ENCODE peak calls at places on chromosome 5, in seven cellular contexts. K is SK-N-SH, A is HCT116, X is HepG2, I is H1, W is Panc1, Y is GM12878. E is an unnamed sample.

GRCh38 chr5:53478411-53479044 is 1.9 kb upstream of the FST start:
- DNase-seq in X (peak; percentile 79), K (peak; percentile 56), W (peak; percentile 42), I (no peak), A (peak; percentile 60), Y (no peak), E (no peak)

GRCh38 chr5:14948341-14948830 is 76.8 kb upstream of the ANKH start:
- DNase-seq in X (no peak), Y (no peak), K (no peak), A (no peak), I (no peak), W (no peak), E (no peak)

GRCh38 chr5:18197734-18198133 is 563.5 kb downstream of the TAF11L14 start:
- DNase-seq in W (no peak), Y (no peak), I (no peak), K (no peak), X (no peak), A (no peak), E (no peak)

GRCh38 chr5:169003721-169004481 is 297.0 kb downstream of the SLIT3 start:
- DNase-seq in I (no peak), W (no peak), Y (no peak), A (no peak), K (peak; percentile 72), X (no peak), E (no peak)

GRCh38 chr5:65774346-65774745 is 52.3 kb downstream of the NLN start:
- DNase-seq in A (no peak), I (no peak), X (no peak), K (no peak), W (no peak), Y (no peak), E (no peak)

GRCh38 chr5:109053995-109054417 is 306.3 kb downstream of the FER start:
- DNase-seq in X (no peak), Y (peak; percentile 38), I (no peak), A (no peak), K (no peak), W (no peak), E (no peak)

GRCh38 chr5:59685806-59686205 is 207.7 kb downstream of the PDE4D start:
- DNase-seq in W (no peak), Y (no peak), X (no peak), A (no peak), I (no peak), K (no peak), E (no peak)

GRCh38 chr5:174413520-174414314 is 310.7 kb upstream of the MSX2 start:
- DNase-seq in Y (no peak), A (no peak), W (no peak), X (no peak), K (no peak), I (no peak), E (no peak)

GRCh38 chr5:132013711-132014110 is 2.3 kb upstream of the ACSL6 start:
- DNase-seq in X (no peak), K (no peak), W (no peak), Y (no peak), I (no peak), A (no peak), E (no peak)

GRCh38 chr5:17203329-17204132 is 13.9 kb upstream of the BASP1 start:
- DNase-seq in X (peak; percentile 41), I (no peak), A (peak; percentile 53), Y (no peak), K (peak; percentile 71), W (no peak), E (peak; percentile 52)

GRCh38 chr5:34716986-34717385 is 60.9 kb downstream of the RAI14 start:
- DNase-seq in I (no peak), W (no peak), A (no peak), Y (no peak), K (no peak), X (no peak), E (no peak)

GRCh38 chr5:116573279-116573616 is 1.4 kb downstream of the SEMA6A start:
- DNase-seq in I (no peak), Y (no peak), K (peak; percentile 64), X (no peak), A (no peak), W (no peak), E (no peak)

GRCh38 chr5:65128226-65128625 is 353.5 kb downstream of the ADAMTS6 start:
- DNase-seq in A (no peak), Y (no peak), I (no peak), X (no peak), W (no peak), K (no peak), E (no peak)

GRCh38 chr5:119255571-119256356 is 100.1 kb upstream of the TNFAIP8 start:
- DNase-seq in K (no peak), I (peak; percentile 74), W (no peak), A (peak; percentile 19), Y (no peak), X (peak; percentile 74), E (peak; percentile 38)

GRCh38 chr5:132838516-132839282 is 8.3 kb upstream of the SHROOM1 start:
- DNase-seq in K (no peak), Y (no peak), I (no peak), A (no peak), W (no peak), X (no peak), E (no peak)

GRCh38 chr5:8814081-8814480 is 731.8 kb downstream of the SEMA5A start:
- DNase-seq in A (no peak), W (no peak), K (no peak), I (no peak), Y (no peak), X (no peak), E (no peak)

GRCh38 chr5:86880785-86881492 is 263.2 kb downstream of the COX7C start:
- DNase-seq in W (peak; percentile 56), A (peak; percentile 81), Y (peak; percentile 12), I (peak; percentile 60), X (peak; percentile 84), K (peak; percentile 30), E (peak; percentile 28)

GRCh38 chr5:28957450-28957849 is 1919.1 kb upstream of the CDH9 start:
- DNase-seq in K (no peak), A (no peak), W (no peak), X (no peak), Y (no peak), I (no peak), E (no peak)

GRCh38 chr5:10460252-10460906 is 18.7 kb downstream of the ROPN1L start:
- DNase-seq in K (peak; percentile 59), X (no peak), I (no peak), Y (no peak), A (no peak), W (no peak), E (no peak)

GRCh38 chr5:122896598-122897282 is 51.3 kb downstream of the SNX24 start:
- DNase-seq in K (no peak), Y (no peak), I (no peak), X (peak; percentile 9), A (peak; percentile 7), W (no peak), E (peak; percentile 30)
- TF ChIP-seq SIN3A in K (no peak), Y (no peak), I (no peak), X (no peak), A (no peak), W (no peak), E (no peak)

DNA sequence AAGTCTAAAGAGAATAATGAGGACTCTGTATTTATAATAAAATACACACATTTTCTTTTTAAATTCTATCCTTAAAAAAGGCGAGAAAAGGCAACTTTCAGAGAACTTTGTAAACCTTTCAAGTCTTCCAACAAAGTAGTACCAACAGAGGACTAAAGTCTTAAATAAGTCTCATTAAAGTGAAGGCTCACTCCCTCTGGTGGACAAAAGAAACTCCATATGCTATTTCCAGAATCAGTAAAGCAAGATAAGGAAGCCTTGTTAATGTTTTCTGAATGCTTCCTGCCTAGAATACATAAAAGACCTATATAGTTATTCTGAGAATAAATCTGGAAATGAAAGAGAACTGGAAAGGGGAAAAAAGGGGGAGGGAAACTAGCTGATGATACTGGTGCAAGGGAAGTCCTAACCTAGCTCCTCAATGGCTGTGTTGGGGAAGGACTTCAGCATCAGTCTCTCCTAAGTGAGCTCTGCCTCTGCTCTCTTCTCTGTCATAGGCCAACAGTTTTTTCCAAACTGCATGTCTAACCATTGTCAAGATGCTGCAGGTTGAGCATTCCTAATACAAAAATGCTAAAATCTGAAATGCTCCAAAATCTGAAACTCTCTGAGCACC is 7.2 kb downstream of the HMGCS1 start:
- DNase-seq in Y (peak; percentile 30), K (peak; percentile 27), X (peak; percentile 70), A (peak; percentile 41), I (no peak), W (peak; percentile 36), E (peak; percentile 85)
- TF ChIP-seq SIN3A in Y (no peak), K (no peak), X (no peak), A (no peak), I (no peak), W (no peak), E (no peak)

GRCh38 chr5:97111004-97111403 is 31.4 kb downstream of the LIX1 start:
- DNase-seq in X (no peak), A (no peak), Y (no peak), K (no peak), I (no peak), W (no peak), E (no peak)
- TF ChIP-seq SIN3A in X (no peak), A (no peak), Y (no peak), K (no peak), I (no peak), W (no peak), E (no peak)

GRCh38 chr5:56677693-56678092 is 137.7 kb upstream of the MAP3K1 start:
- DNase-seq in I (no peak), W (no peak), X (no peak), Y (no peak), K (no peak), A (no peak), E (no peak)
- TF ChIP-seq SIN3A in I (no peak), W (no peak), X (no peak), Y (no peak), K (no peak), A (no peak), E (no peak)

GRCh38 chr5:158873115-158873514 is 226.6 kb downstream of the EBF1 start:
- DNase-seq in K (no peak), W (no peak), I (no peak), X (no peak), Y (no peak), A (no peak), E (no peak)

GRCh38 chr5:158868570-158868969 is 231.1 kb downstream of the EBF1 start:
- DNase-seq in I (no peak), X (no peak), K (no peak), Y (no peak), W (no peak), A (no peak), E (no peak)

GRCh38 chr5:158874343-158874742 is 225.4 kb downstream of the EBF1 start:
- DNase-seq in Y (no peak), A (no peak), K (no peak), X (no peak), I (no peak), W (no peak), E (no peak)

GRCh38 chr5:158874814-158875213 is 224.9 kb downstream of the EBF1 start:
- DNase-seq in X (no peak), Y (no peak), A (no peak), W (no peak), K (no peak), I (no peak), E (no peak)

DNA sequence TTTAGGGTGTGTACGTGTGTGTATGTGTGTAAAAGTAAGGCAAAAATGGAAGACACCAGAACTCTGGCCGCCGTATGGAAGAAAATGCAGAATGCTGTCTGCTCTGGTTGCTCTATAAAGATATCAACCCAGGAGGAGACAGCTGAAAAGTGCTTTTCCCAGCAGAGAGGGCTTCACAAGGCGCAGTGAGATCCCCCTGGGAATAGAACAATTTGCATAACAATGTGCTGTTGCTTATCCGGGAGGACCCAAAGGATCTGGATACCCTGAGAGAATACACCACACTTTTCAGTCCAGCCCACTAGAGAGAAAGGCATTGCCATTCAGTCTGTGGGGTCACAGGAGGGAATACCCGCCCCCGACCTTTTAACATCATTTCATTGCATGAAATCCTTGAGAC is 230.6 kb downstream of the EBF1 start:
- DNase-seq in Y (no peak), I (no peak), A (no peak), X (no peak), W (no peak), K (no peak), E (no peak)
- TF ChIP-seq SIN3A in Y (no peak), I (no peak), A (no peak), X (no peak), W (no peak), K (no peak), E (no peak)

E was measured in K562.